ENCODE peak calls at places on chromosome 10, in nine cellular contexts. L, Z, U, K, O, Y, R, Q and F are unnamed samples.

GRCh38 chr10:110802551-110803238 is 69.0 kb upstream of the PDCD4 start:
- DNase-seq in L (peak; percentile 86), Z (peak; percentile 84), U (no peak), K (peak; percentile 63), O (peak; percentile 66), Y (peak; percentile 4), R (peak; percentile 33), Q (peak; percentile 89), F (peak; percentile 85)

GRCh38 chr10:93654201-93654600 is 41.9 kb downstream of the PDE6C start:
- DNase-seq in L (no peak), Z (no peak), U (no peak), K (no peak), O (no peak), Y (no peak), R (no peak), Q (no peak), F (no peak)

GRCh38 chr10:73644015-73644743 is 2.9 kb upstream of the MYOZ1 start:
- DNase-seq in L (peak; percentile 60), Z (peak; percentile 55), U (peak; percentile 89), K (peak; percentile 65), O (peak; percentile 52), Y (peak; percentile 51), R (peak; percentile 82), Q (peak; percentile 81), F (peak; percentile 66)

GRCh38 chr10:82378146-82378545 is 503.2 kb downstream of the NRG3 start:
- DNase-seq in L (peak; percentile 54), Z (no peak), U (no peak), K (no peak), O (no peak), Y (no peak), R (peak; percentile 12), Q (no peak), F (no peak)

GRCh38 chr10:45470098-45471012 is 96.3 kb downstream of the ALOX5 start:
- DNase-seq in L (no peak), Z (no peak), U (peak; percentile 54), K (no peak), O (no peak), Y (no peak), R (peak; percentile 37), Q (peak; percentile 52), F (peak; percentile 65)

GRCh38 chr10:133141963-133142350 is 18.1 kb upstream of the KNDC1 start:
- DNase-seq in L (no peak), Z (no peak), U (no peak), K (no peak), O (no peak), Y (no peak), R (no peak), Q (no peak), F (no peak)

GRCh38 chr10:31031666-31032514 is at the start of gene ZNF438:
- DNase-seq in L (peak; percentile 76), Z (peak; percentile 96), U (peak; percentile 97), K (peak; percentile 96), O (peak; percentile 92), Y (peak; percentile 82), R (peak; percentile 96), Q (peak; percentile 97), F (peak; percentile 98)

GRCh38 chr10:34908472-34908871 is 93.4 kb upstream of the PARD3 start:
- DNase-seq in L (peak; percentile 58), Z (no peak), U (no peak), K (no peak), O (no peak), Y (no peak), R (no peak), Q (no peak), F (no peak)

GRCh38 chr10:36888925-36889573 is 236.3 kb upstream of the ANKRD30A start:
- DNase-seq in L (no peak), Z (peak; percentile 24), U (peak; percentile 74), K (peak; percentile 49), O (no peak), Y (no peak), R (peak; percentile 63), Q (peak; percentile 55), F (peak; percentile 58)

GRCh38 chr10:91569522-91569921 is 63.3 kb downstream of the PPP1R3C start:
- DNase-seq in L (no peak), Z (no peak), U (no peak), K (no peak), O (no peak), Y (no peak), R (no peak), Q (no peak), F (no peak)

GRCh38 chr10:96683065-96683464 is 37.2 kb downstream of the PIK3AP1 start:
- DNase-seq in L (no peak), Z (no peak), U (no peak), K (no peak), O (no peak), Y (no peak), R (no peak), Q (no peak), F (no peak)

GRCh38 chr10:119361037-119361436 is 153.7 kb downstream of the GRK5 start:
- DNase-seq in L (no peak), Z (no peak), U (no peak), K (no peak), O (no peak), Y (no peak), R (no peak), Q (no peak), F (no peak)

GRCh38 chr10:49361178-49361554 is 34.7 kb downstream of the DRGX start:
- DNase-seq in L (no peak), Z (no peak), U (no peak), K (no peak), O (no peak), Y (no peak), R (no peak), Q (no peak), F (no peak)

GRCh38 chr10:62261666-62262065 is 7.0 kb downstream of the RTKN2 start:
- DNase-seq in L (no peak), Z (no peak), U (no peak), K (no peak), O (no peak), Y (no peak), R (no peak), Q (no peak), F (no peak)

GRCh38 chr10:88408111-88408510 is 175.0 kb downstream of the RNLS start:
- DNase-seq in L (no peak), Z (no peak), U (no peak), K (no peak), O (no peak), Y (no peak), R (no peak), Q (no peak), F (no peak)

GRCh38 chr10:17671307-17671706 is 27.4 kb downstream of the STAM start:
- DNase-seq in L (no peak), Z (no peak), U (peak; percentile 81), K (no peak), O (no peak), Y (no peak), R (no peak), Q (no peak), F (no peak)

GRCh38 chr10:123967626-123968243 is 76.1 kb upstream of the CPXM2 start:
- DNase-seq in L (peak; percentile 23), Z (peak; percentile 15), U (peak; percentile 92), K (peak; percentile 56), O (peak; percentile 23), Y (peak; percentile 60), R (peak; percentile 60), Q (peak; percentile 76), F (peak; percentile 75)

GRCh38 chr10:117537436-117537903 is 5.1 kb upstream of the EMX2 start:
- DNase-seq in L (no peak), Z (peak; percentile 12), U (peak; percentile 62), K (no peak), O (no peak), Y (no peak), R (no peak), Q (peak; percentile 53), F (no peak)